ENCODE peak calls at places on chromosomes 2 and 18, in seven cellular contexts. E is NCI-H146; L is endothelial cell; D is activated naive CD8-positive, alpha-beta T cell treated with anti-CD3 and anti-CD28 coated beads for 36 hours; W is fibroblast of villous mesenchyme; M is GM12864; G is hippocampal formation. C is an unnamed sample.
A peak's percentile ranks its signal among the peaks of the same experiment; 100 is the strongest.

GRCh38 chr2:105929506-105929905 is 184.8 kb downstream of the NCK2 start:
- DNase-seq in G (no peak), L (no peak), W (no peak), M (no peak), D (peak; percentile 43), E (no peak), C (no peak)

GRCh38 chr2:136204959-136205358 is 87.0 kb upstream of the CXCR4 start:
- DNase-seq in G (no peak), W (no peak), D (no peak), E (no peak), M (no peak), L (no peak), C (no peak)

GRCh38 chr2:136215449-136215848 is 97.5 kb upstream of the CXCR4 start:
- DNase-seq in L (no peak), G (no peak), E (no peak), D (no peak), M (no peak), W (no peak), C (no peak)

GRCh38 chr2:146119586-146119985 is 1599.7 kb upstream of the ZEB2 start:
- DNase-seq in M (no peak), E (no peak), G (no peak), D (no peak), W (no peak), L (no peak), C (no peak)

GRCh38 chr2:121266543-121267106 is 18.4 kb downstream of the TFCP2L1 start:
- DNase-seq in D (no peak), E (no peak), M (no peak), G (no peak), L (no peak), W (no peak), C (no peak)

GRCh38 chr2:168992591-168993349 is 38.4 kb downstream of the ABCB11 start:
- DNase-seq in L (no peak), W (peak; percentile 16), G (no peak), M (no peak), D (no peak), E (no peak), C (no peak)

GRCh38 chr2:238790126-238790820 is 57.6 kb upstream of the TWIST2 start:
- DNase-seq in M (no peak), L (no peak), W (no peak), G (no peak), E (no peak), D (no peak), C (peak; percentile 52)

GRCh38 chr2:115542331-115542730 is 1099.9 kb downstream of the DPP10 start:
- DNase-seq in W (no peak), E (no peak), D (no peak), L (no peak), M (no peak), G (no peak), C (no peak)

GRCh38 chr2:74894261-74895030 is 60.5 kb downstream of the HK2 start:
- DNase-seq in D (no peak), E (no peak), W (peak; percentile 55), M (no peak), G (no peak), L (no peak), C (no peak)

GRCh38 chr2:200695178-200695930 is 109.5 kb downstream of the AOX1 start:
- DNase-seq in D (no peak), L (no peak), M (no peak), W (no peak), E (no peak), G (no peak), C (no peak)

GRCh38 chr2:225337183-225337582 is 62.3 kb upstream of the NYAP2 start:
- DNase-seq in G (no peak), W (peak; percentile 53), L (no peak), D (no peak), M (no peak), E (no peak), C (peak; percentile 55)

GRCh38 chr2:176709541-176709951 is 440.3 kb downstream of the MTX2 start:
- DNase-seq in L (no peak), W (peak; percentile 58), E (no peak), D (no peak), G (no peak), M (no peak), C (peak; percentile 16)

GRCh38 chr2:11872247-11872947 is 126.0 kb downstream of the LPIN1 start:
- DNase-seq in D (no peak), L (no peak), G (no peak), M (no peak), W (peak; percentile 42), E (no peak), C (no peak)

GRCh38 chr2:11071207-11071606 is 84.1 kb upstream of the SLC66A3 start:
- DNase-seq in L (no peak), E (peak; percentile 21), W (peak; percentile 8), G (no peak), M (peak; percentile 4), D (peak; percentile 6), C (no peak)

GRCh38 chr18:27413495-27414401 is 228.6 kb upstream of the CHST9 start:
- DNase-seq in L (no peak), E (no peak), D (no peak), G (no peak), W (peak; percentile 12), M (no peak), C (no peak)

GRCh38 chr2:57397550-57398360 is 648.9 kb upstream of the VRK2 start:
- DNase-seq in D (no peak), G (no peak), E (no peak), M (no peak), W (no peak), L (no peak), C (no peak)

GRCh38 chr2:48531141-48531648 is 1.2 kb downstream of the STON1 start:
- DNase-seq in D (no peak), M (no peak), L (peak; percentile 7), W (peak; percentile 99), G (peak; percentile 3), E (peak; percentile 38), C (peak; percentile 54)

GRCh38 chr2:73925853-73926492 is 707 bp upstream of the DGUOK start:
- DNase-seq in D (no peak), W (no peak), M (no peak), E (peak; percentile 65), L (no peak), G (no peak), C (no peak)

GRCh38 chr2:105403241-105403784 is 4.5 kb upstream of the FHL2 start:
- DNase-seq in M (no peak), D (no peak), E (no peak), L (no peak), G (no peak), W (no peak), C (no peak)

GRCh38 chr2:179936654-179937053 is 70.4 kb downstream of the CWC22 start:
- DNase-seq in W (peak; percentile 17), M (peak; percentile 10), G (no peak), D (peak; percentile 28), L (peak; percentile 69), E (peak; percentile 7), C (no peak)

GRCh38 chr2:240365971-240366471 is 69.4 kb upstream of the GPC1 start:
- DNase-seq in L (no peak), E (no peak), G (no peak), M (no peak), W (no peak), D (no peak), C (no peak)

GRCh38 chr2:3124921-3125760 is 252.5 kb downstream of the EIPR1 start:
- DNase-seq in W (peak; percentile 84), D (no peak), G (no peak), M (no peak), L (no peak), E (no peak), C (no peak)

GRCh38 chr2:171598713-171599319 is 76.5 kb downstream of the CYBRD1 start:
- DNase-seq in L (peak; percentile 41), E (peak; percentile 73), M (peak; percentile 39), W (peak; percentile 75), G (peak; percentile 4), D (peak; percentile 36), C (peak; percentile 49)

GRCh38 chr2:152320166-152320565 is 14.8 kb upstream of the FMNL2 start:
- DNase-seq in M (no peak), W (no peak), D (no peak), G (no peak), L (no peak), E (no peak), C (no peak)

GRCh38 chr2:71799013-71799575 is 345.7 kb downstream of the DYSF start:
- DNase-seq in W (no peak), E (no peak), M (no peak), L (no peak), D (no peak), G (no peak), C (no peak)

GRCh38 chr2:68936462-68936861 is 16.2 kb downstream of the GKN2 start:
- DNase-seq in D (no peak), G (no peak), E (no peak), M (no peak), W (peak; percentile 32), L (no peak), C (no peak)

GRCh38 chr18:47981320-47981719 is 50.9 kb upstream of the SMAD2 start:
- DNase-seq in D (no peak), G (no peak), M (no peak), W (no peak), L (no peak), E (peak; percentile 78), C (no peak)

GRCh38 chr2:18583905-18584607 is 5.3 kb downstream of the NT5C1B start:
- DNase-seq in E (no peak), D (no peak), M (no peak), G (no peak), L (no peak), W (no peak), C (no peak)

GRCh38 chr18:42363446-42363845 is 408.4 kb downstream of the PIK3C3 start:
- DNase-seq in E (no peak), D (no peak), L (no peak), G (no peak), W (no peak), M (no peak), C (no peak)

GRCh38 chr2:234679766-234680687 is 183.1 kb upstream of the ARL4C start:
- DNase-seq in E (no peak), G (no peak), W (peak; percentile 99), D (no peak), L (no peak), M (no peak), C (peak; percentile 93)

GRCh38 chr2:150478206-150478974 is 9.1 kb downstream of the RND3 start:
- DNase-seq in D (no peak), G (no peak), M (no peak), E (no peak), L (no peak), W (peak; percentile 41), C (no peak)

GRCh38 chr2:112317303-112318158 is 42.1 kb downstream of the ZC3H6 start:
- DNase-seq in G (no peak), L (no peak), D (no peak), M (no peak), W (peak; percentile 5), E (no peak), C (no peak)

GRCh38 chr2:36338827-36339145 is 16.8 kb upstream of the CRIM1 start:
- DNase-seq in W (no peak), G (no peak), E (no peak), L (no peak), M (no peak), D (no peak), C (no peak)

GRCh38 chr2:43812005-43812404 is 26.6 kb downstream of the ABCG5 start:
- DNase-seq in E (no peak), D (no peak), M (no peak), W (no peak), G (no peak), L (no peak), C (no peak)

GRCh38 chr2:1430491-1430890 is 17.2 kb downstream of the TPO start:
- DNase-seq in E (no peak), G (no peak), L (no peak), W (no peak), D (no peak), M (no peak), C (no peak)

C was measured in HFF-Myc.